ENCODE peak calls at places on chromosome 18, in eight cellular contexts. R is activated CD4-positive, alpha-beta T cell treated with anti-CD3 and anti-CD28 coated beads, Interleukin-2, amount 50 U/mL, for 1 hour; U is DMS79 treated with DMSO at 0.1 percent for 48 hours; P is left ventricle myocardium superior; S is cardiac muscle cell; L is HS-5; C is HFFc6; M is NCI-H1930. E is an unnamed sample.
A peak's percentile ranks its signal among the peaks of the same experiment; 100 is the strongest.

GRCh38 chr18:5662586-5663090 is 118.8 kb upstream of the EPB41L3 start:
- DNase-seq in P (no peak), U (peak; percentile 90), S (no peak), R (no peak), L (no peak), M (no peak), C (no peak), E (no peak)

GRCh38 chr18:44178476-44178875 is 502.2 kb upstream of the SETBP1 start:
- DNase-seq in U (no peak), C (no peak), P (peak; percentile 35), R (no peak), M (no peak), S (no peak), L (no peak), E (no peak)

GRCh38 chr18:32549248-32549842 is 78.7 kb upstream of the GAREM1 start:
- DNase-seq in S (peak; percentile 68), U (peak; percentile 79), R (peak; percentile 34), M (peak; percentile 65), C (no peak), P (peak; percentile 53), L (no peak), E (peak; percentile 45)

GRCh38 chr18:60870261-60870966 is 462.8 kb upstream of the CDH20 start:
- DNase-seq in C (no peak), S (no peak), M (no peak), P (no peak), R (no peak), L (no peak), U (no peak), E (no peak)

GRCh38 chr18:45910405-45911023 is 56.6 kb downstream of the EPG5 start:
- DNase-seq in C (peak; percentile 22), S (peak; percentile 64), R (peak; percentile 64), P (peak; percentile 52), L (no peak), M (peak; percentile 22), U (peak; percentile 2), E (peak; percentile 58)

GRCh38 chr18:44916429-44917183 is 235.9 kb downstream of the SETBP1 start:
- DNase-seq in C (no peak), M (no peak), U (no peak), S (no peak), R (no peak), P (no peak), L (no peak), E (no peak)

GRCh38 chr18:73717570-73717969 is 430.1 kb downstream of the FBXO15 start:
- DNase-seq in U (no peak), S (no peak), C (peak; percentile 70), M (no peak), R (no peak), P (no peak), L (no peak), E (no peak)

GRCh38 chr18:44960580-44960979 is 279.9 kb downstream of the SETBP1 start:
- DNase-seq in C (no peak), M (no peak), U (no peak), L (no peak), S (no peak), P (no peak), R (no peak), E (no peak)

GRCh38 chr18:72555101-72555500 is 11.0 kb upstream of the CBLN2 start:
- DNase-seq in P (no peak), R (no peak), S (no peak), C (no peak), L (no peak), U (no peak), M (no peak), E (no peak)

GRCh38 chr18:77711096-77711495 is 461.4 kb downstream of the GALR1 start:
- DNase-seq in M (peak; percentile 9), C (no peak), P (no peak), S (peak; percentile 5), L (no peak), U (no peak), R (no peak), E (no peak)

GRCh38 chr18:44816449-44816848 is 135.8 kb downstream of the SETBP1 start:
- DNase-seq in L (no peak), U (no peak), S (no peak), P (no peak), M (no peak), R (no peak), C (no peak), E (no peak)

GRCh38 chr18:3869848-3870247 is 419.9 kb downstream of the TGIF1 start:
- DNase-seq in M (peak; percentile 4), L (peak; percentile 25), R (no peak), S (peak; percentile 51), U (peak; percentile 85), P (no peak), C (peak; percentile 64), E (no peak)

GRCh38 chr18:48765053-48765452 is 185.7 kb downstream of the SMAD7 start:
- DNase-seq in R (no peak), P (peak; percentile 24), C (no peak), M (no peak), S (no peak), U (peak; percentile 91), L (no peak), E (no peak)

GRCh38 chr18:66792466-66792865 is 188.6 kb upstream of the CDH19 start:
- DNase-seq in M (no peak), C (no peak), R (no peak), U (no peak), L (no peak), P (no peak), S (no peak), E (no peak)

GRCh38 chr18:7727381-7728076 is 160.4 kb downstream of the PTPRM start:
- DNase-seq in S (no peak), M (no peak), P (no peak), C (no peak), U (no peak), L (no peak), R (no peak), E (no peak)

GRCh38 chr18:12608292-12608691 is 49.6 kb downstream of the SPIRE1 start:
- DNase-seq in U (no peak), M (no peak), P (no peak), C (no peak), S (no peak), L (no peak), R (no peak), E (no peak)

GRCh38 chr18:41720226-41720625 is 234.8 kb upstream of the PIK3C3 start:
- DNase-seq in M (no peak), S (no peak), L (no peak), R (no peak), U (no peak), P (no peak), C (no peak), E (no peak)

GRCh38 chr18:48902856-48903601 is 47.7 kb downstream of the SMAD7 start:
- DNase-seq in P (peak; percentile 72), U (no peak), M (no peak), L (no peak), C (no peak), S (no peak), R (no peak), E (no peak)

GRCh38 chr18:55252053-55252675 is 292.9 kb upstream of the CCDC68 start:
- DNase-seq in M (no peak), P (no peak), C (no peak), S (no peak), R (no peak), U (no peak), L (no peak), E (no peak)

GRCh38 chr18:23126352-23127056 is 8.8 kb upstream of the CABLES1 start:
- DNase-seq in S (no peak), C (no peak), L (no peak), P (no peak), R (no peak), M (no peak), U (no peak), E (no peak)

GRCh38 chr18:8943900-8944870 is 158.3 kb upstream of the NDUFV2 start:
- DNase-seq in R (no peak), C (peak; percentile 79), L (peak; percentile 49), U (no peak), S (no peak), M (no peak), P (no peak), E (no peak)

GRCh38 chr18:51227660-51228059 is 30.2 kb upstream of the MEX3C start:
- DNase-seq in R (no peak), S (no peak), L (no peak), U (no peak), C (no peak), M (no peak), P (no peak), E (no peak)

GRCh38 chr18:48934708-48935432 is 15.9 kb downstream of the SMAD7 start:
- DNase-seq in U (no peak), M (no peak), S (peak; percentile 58), P (peak; percentile 89), R (no peak), C (no peak), L (no peak), E (no peak)